ENCODE peak calls at places on chromosomes 6 and 20, in four cellular contexts. N is effector CD4-positive, alpha-beta T cell; J is GM06990; X is osteoblast. T is an unnamed sample.

GRCh38 chr6:167669553-167669849 is 157.2 kb upstream of the AFDN start:
- DNase-seq in N (no peak), J (no peak), X (no peak), T (no peak)

GRCh38 chr6:31538805-31539400 is 2.9 kb downstream of the DDX39B start:
- DNase-seq in N (no peak), J (no peak), X (no peak), T (no peak)

GRCh38 chr6:27866370-27867050 is 45.7 kb downstream of the OR2B2 start:
- DNase-seq in N (peak; percentile 18), J (no peak), X (peak; percentile 83), T (peak; percentile 73)

GRCh38 chr6:54194067-54194466 is 82.8 kb downstream of the MLIP start:
- DNase-seq in N (no peak), J (no peak), X (no peak), T (no peak)

GRCh38 chr20:36342316-36342715 is 36.2 kb downstream of the DLGAP4 start:
- DNase-seq in N (no peak), J (no peak), X (peak; percentile 84), T (no peak)

GRCh38 chr6:125927761-125928160 is 28.8 kb upstream of the HINT3 start:
- DNase-seq in N (no peak), J (no peak), X (no peak), T (no peak)

GRCh38 chr6:27593200-27593818 is 120.4 kb upstream of the ZNF184 start:
- DNase-seq in N (no peak), J (peak; percentile 59), X (no peak), T (no peak)

GRCh38 chr20:4484431-4485057 is 237.2 kb upstream of the PRND start:
- DNase-seq in N (no peak), J (no peak), X (no peak), T (no peak)